ENCODE peak calls at places on chromosome 21, in ten cellular contexts. A is A549; D is CD8-positive, alpha-beta T cell; O is prostate gland; G is heart right ventricle; U is psoas muscle; L is ovary; H is stomach; V is lung; N is tibial artery. T is an unnamed sample. For H3K4me1, the result is how much of the 10 kb centered on the place peaks cover.

GRCh38 chr21:36744560-36745231 is 45.8 kb downstream of the SIM2 start:
- DNase-seq in A (no peak), D (no peak), O (peak), G (peak), U (no peak), L (no peak), H (peak), V (no peak), N (no peak), T (peak)

GRCh38 chr21:35254006-35254751 is 205.1 kb upstream of the RUNX1 start:
- DNase-seq in A (no peak), D (no peak), O (peak), G (no peak), U (no peak), L (no peak), H (no peak), V (no peak), N (no peak), T (peak)

GRCh38 chr21:14548751-14549150 is 2.6 kb upstream of the SAMSN1 start:
- DNase-seq in A (no peak), D (no peak), O (no peak), G (no peak), U (no peak), L (no peak), H (no peak), V (no peak), N (no peak), T (no peak)

GRCh38 chr21:42851812-42852665 is 27.3 kb downstream of the WDR4 start:
- DNase-seq in A (no peak), D (no peak), O (no peak), G (no peak), U (no peak), L (no peak), H (no peak), V (no peak), N (no peak), T (no peak)

GRCh38 chr21:37684577-37684976 is 231.7 kb downstream of the KCNJ6 start:
- DNase-seq in A (no peak), D (no peak), O (no peak), G (no peak), U (no peak), L (no peak), H (no peak), V (no peak), N (no peak), T (no peak)

GRCh38 chr21:35924714-35925301 is 135.5 kb downstream of the SETD4 start:
- DNase-seq in A (no peak), D (no peak), O (no peak), G (no peak), U (peak), L (no peak), H (no peak), V (no peak), N (no peak), T (peak)

GRCh38 chr21:15928196-15928595 is 198.4 kb downstream of the USP25 start:
- DNase-seq in A (no peak), D (no peak), O (no peak), G (no peak), U (no peak), L (no peak), H (no peak), V (no peak), N (no peak), T (no peak)

GRCh38 chr21:28148400-28149064 is 844.1 kb downstream of the LTN1 start:
- DNase-seq in A (no peak), D (no peak), O (no peak), G (no peak), U (no peak), L (no peak), H (peak), V (no peak), N (no peak), T (no peak)

GRCh38 chr21:37139902-37140301 is 66.8 kb downstream of the TTC3 start:
- DNase-seq in A (no peak), D (no peak), O (no peak), G (no peak), U (no peak), L (no peak), H (no peak), V (no peak), N (no peak), T (peak)

GRCh38 chr21:42818328-42818749 is 61.0 kb downstream of the WDR4 start:
- DNase-seq in A (no peak), D (peak), O (peak), G (peak), U (peak), L (peak), H (peak), V (peak), N (peak), T (peak)

GRCh38 chr21:29264721-29265120 is 34.0 kb upstream of the BACH1 start:
- DNase-seq in A (no peak), D (no peak), O (no peak), G (no peak), U (no peak), L (no peak), H (no peak), V (no peak), N (no peak), T (no peak)

GRCh38 chr21:25938673-25939395 is 204.1 kb downstream of the GABPA start:
- DNase-seq in A (no peak), D (no peak), O (peak), G (no peak), U (no peak), L (no peak), H (peak), V (no peak), N (no peak), T (no peak)

GRCh38 chr21:36661511-36662309 is 37.2 kb upstream of the SIM2 start:
- DNase-seq in A (peak), D (no peak), O (no peak), G (no peak), U (peak), L (no peak), H (peak), V (no peak), N (no peak), T (no peak)

GRCh38 chr21:41171210-41171609 is 3.2 kb downstream of the BACE2 start:
- DNase-seq in A (no peak), D (no peak), O (peak), G (no peak), U (peak), L (no peak), H (peak), V (peak), N (peak), T (peak)

GRCh38 chr21:25977068-25977611 is 193.4 kb downstream of the APP start:
- DNase-seq in A (no peak), D (no peak), O (no peak), G (no peak), U (no peak), L (no peak), H (no peak), V (no peak), N (no peak), T (no peak)

GRCh38 chr21:17673261-17674020 is 60.7 kb upstream of the BTG3 start:
- DNase-seq in A (no peak), D (no peak), O (no peak), G (no peak), U (no peak), L (no peak), H (no peak), V (no peak), N (no peak), T (peak)

GRCh38 chr21:32682696-32683474 is 44.9 kb downstream of the SYNJ1 start:
- DNase-seq in A (no peak), D (no peak), O (no peak), G (no peak), U (no peak), L (no peak), H (no peak), V (no peak), N (no peak), T (no peak)

GRCh38 chr21:27787046-27787445 is 820.2 kb upstream of the ADAMTS5 start:
- DNase-seq in A (no peak), D (no peak), O (no peak), G (no peak), U (no peak), L (no peak), H (no peak), V (no peak), N (no peak), T (no peak)

GRCh38 chr21:33948951-33949444 is 33.4 kb upstream of the ATP5PO start:
- DNase-seq in A (no peak), D (no peak), O (no peak), G (no peak), U (no peak), L (no peak), H (no peak), V (no peak), N (no peak), T (no peak)

GRCh38 chr21:41834252-41834925 is 44.8 kb downstream of the PRDM15 start:
- DNase-seq in A (no peak), D (no peak), O (no peak), G (no peak), U (no peak), L (peak), H (no peak), V (no peak), N (no peak), T (no peak)

GRCh38 chr21:42321845-42322244 is 6.6 kb upstream of the TFF3 start:
- DNase-seq in A (no peak), D (no peak), O (no peak), G (no peak), U (no peak), L (no peak), H (no peak), V (no peak), N (no peak), T (no peak)

GRCh38 chr21:41074607-41075184 is 93.3 kb upstream of the BACE2 start:
- DNase-seq in A (no peak), D (no peak), O (no peak), G (no peak), U (no peak), L (no peak), H (no peak), V (no peak), N (no peak), T (no peak)

GRCh38 chr21:35328856-35329455 is 279.9 kb upstream of the RUNX1 start:
- DNase-seq in A (no peak), D (no peak), O (no peak), G (no peak), U (no peak), L (no peak), H (peak), V (no peak), N (no peak), T (no peak)

GRCh38 chr21:45127937-45128336 is 53.6 kb downstream of the ADARB1 start:
- DNase-seq in A (no peak), D (no peak), O (no peak), G (no peak), U (no peak), L (no peak), H (no peak), V (no peak), N (no peak), T (no peak)
- H3K4me1 ChIP-seq in A (under half), D (under half), O (under half), G (half or more), U (half or more), L (under half), H (half or more), V (under half), N (half or more), T (under half)

DNA sequence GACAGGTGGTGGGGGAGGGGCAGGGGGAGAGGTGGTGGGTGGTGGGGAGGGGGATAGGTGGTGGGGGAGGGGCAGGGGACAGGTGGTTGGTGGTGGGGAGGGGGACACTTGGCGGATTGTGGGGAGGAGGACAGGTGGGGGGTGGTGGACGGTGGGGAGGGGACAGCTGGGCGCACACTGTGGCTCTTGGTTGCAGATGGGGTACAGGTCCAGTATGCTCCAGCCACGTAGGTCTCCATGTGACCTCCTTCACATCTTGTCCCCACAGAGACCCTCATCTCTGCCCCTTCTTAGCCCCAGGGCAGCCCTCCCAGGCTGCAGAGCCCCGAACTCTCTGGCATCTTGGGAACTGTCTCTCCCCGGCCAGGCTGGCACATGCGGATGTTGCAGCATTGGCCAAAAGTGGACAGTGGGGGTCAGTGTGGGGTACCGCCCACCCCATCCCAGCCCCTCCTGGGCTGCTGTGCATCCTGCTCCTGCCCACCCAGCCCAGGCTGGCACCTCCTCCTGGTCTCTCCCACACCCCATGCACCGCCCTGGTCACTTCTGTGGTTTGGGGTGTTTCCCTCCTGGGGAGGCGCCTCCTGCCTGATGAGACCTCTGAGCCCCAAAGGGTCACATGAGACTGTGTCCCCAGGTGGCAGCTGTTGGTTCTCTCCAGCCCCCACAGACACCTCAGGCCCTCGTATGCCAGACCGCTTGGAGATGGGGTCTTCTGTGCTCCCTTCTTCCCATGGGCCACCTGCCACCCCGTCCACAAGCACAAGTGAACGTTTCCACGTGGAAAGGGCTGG is 7.6 kb upstream of the SLC19A1 start:
- DNase-seq in A (no peak), D (no peak), O (no peak), G (no peak), U (no peak), L (peak), H (no peak), V (no peak), N (no peak), T (no peak)
- TF ChIP-seq CTCF in A (no peak), D (no peak), O (no peak), G (no peak), U (no peak), L (no peak), H (no peak), V (no peak), N (no peak), T (no peak)

DNA sequence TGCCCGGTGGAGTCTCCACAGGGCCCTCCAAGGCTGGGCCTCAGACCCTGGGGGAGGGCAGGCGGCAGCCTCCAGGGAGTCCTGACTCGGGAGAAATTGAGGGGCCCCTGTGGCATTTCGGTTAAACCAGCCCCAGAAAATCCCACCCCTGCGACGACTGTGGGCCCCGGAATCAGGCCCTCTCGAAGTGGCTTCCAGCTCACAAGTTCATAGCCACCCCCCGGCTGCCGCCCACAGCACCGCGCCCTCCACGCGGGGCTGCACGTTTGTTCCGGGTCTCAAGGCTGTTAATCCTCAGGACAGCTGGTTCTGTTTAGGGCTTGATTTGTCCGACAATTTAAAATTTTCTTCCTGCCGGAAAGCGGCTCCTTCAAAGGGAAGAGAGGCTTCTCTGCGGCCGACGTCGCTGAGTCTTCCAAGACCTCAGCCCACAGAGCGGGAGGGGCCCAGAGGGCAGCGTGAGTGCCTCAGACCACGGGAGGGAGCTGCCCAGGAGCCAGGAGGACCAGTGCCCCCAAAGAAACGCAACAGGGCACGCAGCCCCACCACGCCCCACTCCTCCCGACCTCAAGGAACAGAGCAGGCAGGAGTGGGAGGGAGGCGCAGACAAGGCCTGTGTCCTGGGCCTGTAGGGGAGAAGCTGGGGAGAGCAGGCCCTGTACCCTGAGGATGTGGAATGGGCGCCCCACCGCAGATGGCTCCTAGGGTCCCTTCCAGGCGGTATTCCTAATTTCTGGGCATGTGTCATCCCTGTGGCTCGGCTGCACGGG is 14.5 kb upstream of the COL6A2 start:
- DNase-seq in A (no peak), D (peak), O (no peak), G (no peak), U (peak), L (peak), H (no peak), V (peak), N (no peak), T (no peak)
- H3K4me1 ChIP-seq in A (under half), D (under half), O (under half), G (under half), U (under half), L (under half), H (under half), V (under half), N (under half), T (under half)

GRCh38 chr21:39180429-39181019 is 2.7 kb downstream of the PSMG1 start:
- DNase-seq in A (no peak), D (no peak), O (no peak), G (no peak), U (no peak), L (no peak), H (no peak), V (no peak), N (no peak), T (no peak)
- TF ChIP-seq CTCF in A (no peak), D (no peak), O (no peak), G (no peak), U (no peak), L (no peak), H (no peak), V (no peak), N (no peak), T (peak)

DNA sequence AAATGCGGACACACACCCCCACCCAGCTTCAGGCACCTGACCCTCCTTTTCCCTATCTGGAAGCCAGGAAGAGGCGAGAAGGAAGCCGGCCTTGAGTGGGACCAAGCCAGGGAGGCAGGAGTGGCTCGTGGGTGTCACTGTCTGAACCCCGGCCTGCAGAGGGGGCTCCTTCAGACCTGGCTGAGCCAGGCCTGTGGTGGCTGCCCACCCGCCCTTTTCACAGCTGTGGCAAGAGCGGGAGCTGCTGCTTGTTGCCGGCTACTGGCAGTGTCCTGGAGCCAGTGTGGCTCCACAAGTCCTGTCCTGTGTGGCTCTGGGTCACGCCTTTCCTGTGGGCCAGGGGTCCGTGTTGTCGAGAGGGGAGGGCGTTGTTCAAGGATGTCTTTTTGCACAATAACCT is 1.2 kb downstream of the PFKL start:
- DNase-seq in A (no peak), D (no peak), O (no peak), G (no peak), U (no peak), L (no peak), H (no peak), V (no peak), N (no peak), T (no peak)
- H3K4me1 ChIP-seq in A (under half), D (half or more), O (under half), G (half or more), U (under half), L (under half), H (half or more), V (under half), N (under half), T (under half)